ENCODE peak calls at places on chromosome 1, in seven cellular contexts. R, H, G, X, M, O and Y are unnamed samples.

GRCh38 chr1:101285922-101286568 is 49.2 kb downstream of the S1PR1 start:
- DNase-seq in R (no peak), H (no peak), G (no peak), X (no peak), M (no peak), O (no peak), Y (no peak)

GRCh38 chr1:53198241-53198651 is 1.6 kb downstream of the CPT2 start:
- DNase-seq in R (no peak), H (no peak), G (peak; percentile 44), X (no peak), M (no peak), O (peak; percentile 46), Y (no peak)

GRCh38 chr1:63663301-63663700 is 70.1 kb downstream of the PGM1 start:
- DNase-seq in R (no peak), H (no peak), G (no peak), X (no peak), M (no peak), O (no peak), Y (no peak)

GRCh38 chr1:204929487-204930185 is 59.0 kb downstream of the NFASC start:
- DNase-seq in R (no peak), H (no peak), G (no peak), X (no peak), M (peak; percentile 36), O (no peak), Y (no peak)

GRCh38 chr1:229454056-229454455 is 20.2 kb upstream of the ACTA1 start:
- DNase-seq in R (no peak), H (no peak), G (peak; percentile 48), X (no peak), M (no peak), O (no peak), Y (no peak)

GRCh38 chr1:234934611-234935033 is 194.0 kb downstream of the TOMM20 start:
- DNase-seq in R (no peak), H (no peak), G (no peak), X (peak; percentile 83), M (no peak), O (peak; percentile 62), Y (peak; percentile 61)

GRCh38 chr1:154384650-154385557 is 20.2 kb upstream of the IL6R start:
- DNase-seq in R (no peak), H (no peak), G (no peak), X (no peak), M (no peak), O (no peak), Y (no peak)

GRCh38 chr1:172321429-172321828 is 99.1 kb upstream of the C1orf105 start:
- DNase-seq in R (no peak), H (no peak), G (no peak), X (no peak), M (no peak), O (peak; percentile 60), Y (no peak)

GRCh38 chr1:30449428-30450147 is 273.8 kb downstream of the MATN1 start:
- DNase-seq in R (no peak), H (no peak), G (no peak), X (no peak), M (no peak), O (no peak), Y (no peak)

GRCh38 chr1:157163273-157164127 is 25.3 kb upstream of the ETV3 start:
- DNase-seq in R (peak; percentile 67), H (peak; percentile 57), G (peak; percentile 79), X (peak; percentile 64), M (peak; percentile 82), O (peak; percentile 61), Y (no peak)

GRCh38 chr1:173714441-173714758 is 381 bp upstream of the KLHL20 start:
- DNase-seq in R (no peak), H (no peak), G (no peak), X (no peak), M (no peak), O (no peak), Y (no peak)

GRCh38 chr1:235014756-235015155 is 113.9 kb downstream of the TOMM20 start:
- DNase-seq in R (no peak), H (no peak), G (no peak), X (no peak), M (no peak), O (no peak), Y (no peak)

GRCh38 chr1:110188116-110188618 is 21.9 kb upstream of the KCNC4 start:
- DNase-seq in R (no peak), H (peak; percentile 71), G (no peak), X (no peak), M (no peak), O (peak; percentile 22), Y (peak; percentile 87)

GRCh38 chr1:225460021-225460736 is 32.3 kb upstream of the LBR start:
- DNase-seq in R (no peak), H (no peak), G (no peak), X (peak; percentile 25), M (peak; percentile 73), O (no peak), Y (no peak)

GRCh38 chr1:6033986-6034749 is 11.5 kb upstream of the KCNAB2 start:
- DNase-seq in R (peak; percentile 45), H (peak; percentile 85), G (peak; percentile 67), X (peak; percentile 51), M (no peak), O (peak; percentile 30), Y (no peak)

GRCh38 chr1:55402117-55402516 is 187.0 kb upstream of the USP24 start:
- DNase-seq in R (no peak), H (no peak), G (no peak), X (no peak), M (no peak), O (peak; percentile 57), Y (no peak)

GRCh38 chr1:231481289-231481688 is 47.2 kb upstream of the TSNAX start:
- DNase-seq in R (no peak), H (no peak), G (no peak), X (no peak), M (no peak), O (no peak), Y (no peak)

GRCh38 chr1:221431068-221431651 is 310.7 kb downstream of the DUSP10 start:
- DNase-seq in R (no peak), H (peak; percentile 3), G (no peak), X (no peak), M (no peak), O (no peak), Y (no peak)

GRCh38 chr1:169106921-169107672 is 607 bp downstream of the ATP1B1 start:
- DNase-seq in R (no peak), H (peak; percentile 52), G (no peak), X (peak; percentile 62), M (no peak), O (peak; percentile 37), Y (no peak)

GRCh38 chr1:209150114-209150513 is 433.4 kb upstream of the CAMK1G start:
- DNase-seq in R (no peak), H (no peak), G (peak; percentile 81), X (peak; percentile 52), M (no peak), O (peak; percentile 55), Y (peak; percentile 27)

GRCh38 chr1:170162385-170163226 is 16.8 kb downstream of the NTMT2 start:
- DNase-seq in R (no peak), H (no peak), G (peak; percentile 63), X (no peak), M (peak; percentile 78), O (peak; percentile 93), Y (peak; percentile 68)

GRCh38 chr1:168734946-168735345 is 5.9 kb upstream of the DPT start:
- DNase-seq in R (no peak), H (no peak), G (no peak), X (no peak), M (no peak), O (no peak), Y (no peak)

GRCh38 chr1:61392417-61393242 is 310.3 kb downstream of the NFIA start:
- DNase-seq in R (no peak), H (peak; percentile 76), G (no peak), X (no peak), M (no peak), O (no peak), Y (no peak)

GRCh38 chr1:28087614-28088167 is 719 bp downstream of the EYA3 start:
- DNase-seq in R (no peak), H (peak; percentile 31), G (peak; percentile 32), X (peak; percentile 58), M (no peak), O (no peak), Y (no peak)

GRCh38 chr1:223479718-223480425 is 86.7 kb downstream of the CCDC185 start:
- DNase-seq in R (no peak), H (no peak), G (peak; percentile 21), X (no peak), M (peak; percentile 51), O (no peak), Y (no peak)

GRCh38 chr1:95742591-95743089 is 508.6 kb downstream of the RWDD3 start:
- DNase-seq in R (no peak), H (no peak), G (peak; percentile 43), X (peak; percentile 4), M (no peak), O (peak; percentile 78), Y (no peak)

GRCh38 chr1:53255031-53255430 is 16.7 kb upstream of the MAGOH start:
- DNase-seq in R (no peak), H (no peak), G (no peak), X (no peak), M (no peak), O (peak; percentile 5), Y (no peak)

GRCh38 chr1:90325165-90325564 is 330.3 kb downstream of the ZNF326 start:
- DNase-seq in R (no peak), H (no peak), G (no peak), X (peak; percentile 4), M (no peak), O (no peak), Y (no peak)